ENCODE peak calls at places on chromosomes 11 and 22, in nine cellular contexts. B is nucleus accumbens; L is activated naive CD8-positive, alpha-beta T cell treated with anti-CD3 and anti-CD28 coated beads, Interleukin-2, amount 50 U/mL, for 16 hours; J is WTC11; V is HEK293T; Q is mucosa of gallbladder; H is stimulated activated CD8-positive, alpha-beta memory T cell treated with anti-CD3 and anti-CD28 coated beads, Interleukin-7, amount 100 ng/mL, for 1 hour; P is substantia nigra; D is NCI-H1930. W is an unnamed sample.

GRCh38 chr22:36258750-36259619 is 6.1 kb downstream of the APOL1 start:
- DNase-seq in P (no peak), V (no peak), Q (no peak), J (peak), H (no peak), L (no peak), D (no peak), B (no peak), W (no peak)

GRCh38 chr22:20885557-20886323 is 26.9 kb downstream of the SNAP29 start:
- DNase-seq in B (peak), H (no peak), Q (peak), V (peak), P (peak), D (peak), J (peak), L (no peak), W (peak)

GRCh38 chr22:47303161-47303890 is 540.9 kb downstream of the TBC1D22A start:
- DNase-seq in J (no peak), Q (no peak), B (no peak), L (no peak), P (no peak), V (no peak), D (no peak), H (no peak), W (no peak)

GRCh38 chr11:91921974-91922373 is 302.6 kb upstream of the FAT3 start:
- DNase-seq in V (no peak), B (no peak), L (no peak), D (no peak), Q (peak), J (no peak), P (no peak), H (no peak), W (no peak)

GRCh38 chr11:14029971-14030531 is 67.5 kb downstream of the SPON1 start:
- DNase-seq in P (no peak), L (no peak), D (no peak), B (no peak), V (no peak), Q (peak), J (no peak), H (no peak), W (no peak)

GRCh38 chr11:43214471-43214870 is 97.3 kb upstream of the API5 start:
- DNase-seq in D (no peak), B (no peak), J (no peak), H (no peak), L (no peak), P (no peak), V (no peak), Q (no peak), W (no peak)

GRCh38 chr22:43743131-43743530 is 69.0 kb downstream of the EFCAB6 start:
- DNase-seq in L (no peak), B (no peak), V (peak), D (no peak), P (no peak), H (no peak), Q (no peak), J (peak), W (no peak)

GRCh38 chr22:45562537-45563361 is 60.1 kb downstream of the FBLN1 start:
- DNase-seq in D (no peak), Q (no peak), L (no peak), V (no peak), H (no peak), B (no peak), J (no peak), P (no peak), W (no peak)

GRCh38 chr22:46377566-46378498 is 42.3 kb downstream of the TRMU start:
- DNase-seq in H (no peak), J (peak), V (no peak), L (no peak), P (no peak), B (no peak), Q (peak), D (no peak), W (no peak)

GRCh38 chr11:59560702-59561469 is 49.5 kb downstream of the OR4D9 start:
- DNase-seq in H (peak), V (peak), J (peak), B (peak), D (peak), P (peak), L (peak), Q (peak), W (no peak)

GRCh38 chr22:28029201-28029948 is 110.3 kb upstream of the PITPNB start:
- DNase-seq in Q (peak), H (no peak), D (peak), L (no peak), J (no peak), P (no peak), B (no peak), V (no peak), W (no peak)

GRCh38 chr22:38016182-38017078 is 32.1 kb upstream of the SOX10 start:
- DNase-seq in P (peak), J (no peak), L (no peak), Q (peak), V (no peak), B (peak), D (no peak), H (no peak), W (no peak)

GRCh38 chr11:1695548-1696108 is 1.4 kb upstream of the KRTAP5-6 start:
- DNase-seq in Q (no peak), V (no peak), D (no peak), B (no peak), L (no peak), H (no peak), J (no peak), P (no peak), W (no peak)

GRCh38 chr11:60915250-60915914 is 1.4 kb downstream of the TMEM109 start:
- DNase-seq in B (peak), J (peak), L (peak), D (no peak), H (peak), P (no peak), V (peak), Q (peak), W (peak)

GRCh38 chr22:25880524-25880923 is 138.5 kb downstream of the MYO18B start:
- DNase-seq in P (no peak), D (no peak), H (no peak), J (no peak), Q (no peak), B (no peak), V (no peak), L (no peak), W (no peak)

GRCh38 chr22:44584256-44584902 is 86.3 kb upstream of the RTL6 start:
- DNase-seq in D (no peak), Q (no peak), B (no peak), V (no peak), P (no peak), L (no peak), H (no peak), J (no peak), W (no peak)

GRCh38 chr22:30870451-30871345 is 97.9 kb downstream of the MORC2 start:
- DNase-seq in H (no peak), J (no peak), V (no peak), Q (no peak), B (no peak), P (no peak), D (no peak), L (no peak), W (no peak)

GRCh38 chr11:65013130-65013691 is 749 bp upstream of the ARL2 start:
- DNase-seq in J (peak), D (peak), B (no peak), H (peak), Q (peak), V (peak), L (peak), P (no peak), W (peak)

GRCh38 chr11:111837366-111837891 is 34.0 kb downstream of the ALG9 start:
- DNase-seq in P (no peak), Q (no peak), D (no peak), V (no peak), B (no peak), L (no peak), H (no peak), J (no peak), W (no peak)

GRCh38 chr22:36069368-36069767 is 40.7 kb upstream of the RBFOX2 start:
- DNase-seq in J (no peak), L (no peak), H (no peak), D (no peak), Q (no peak), P (no peak), V (no peak), B (no peak), W (no peak)

GRCh38 chr11:61480261-61480660 is 28.3 kb upstream of the LRRC10B start:
- DNase-seq in H (no peak), P (no peak), Q (no peak), L (no peak), J (no peak), D (no peak), V (no peak), B (no peak), W (no peak)

GRCh38 chr22:31776231-31776630 is 22.4 kb downstream of the DEPDC5 start:
- DNase-seq in B (no peak), Q (no peak), L (no peak), D (no peak), J (no peak), P (no peak), V (no peak), H (no peak), W (no peak)

GRCh38 chr22:22974795-22975580 is 87.4 kb downstream of the IGLL5 start:
- DNase-seq in P (no peak), J (no peak), D (no peak), Q (no peak), L (no peak), V (no peak), H (no peak), B (no peak), W (no peak)

GRCh38 chr22:31144223-31144622 is 3.9 kb upstream of the PLA2G3 start:
- DNase-seq in B (no peak), V (no peak), Q (no peak), P (no peak), J (no peak), H (no peak), L (no peak), D (no peak), W (no peak)

GRCh38 chr11:10481567-10482349 is 26.7 kb downstream of the AMPD3 start:
- DNase-seq in P (no peak), H (no peak), D (no peak), V (no peak), L (no peak), B (no peak), J (no peak), Q (no peak), W (no peak)

GRCh38 chr11:121741316-121741715 is 288.5 kb upstream of the SORL1-AS1 start:
- DNase-seq in B (no peak), D (no peak), J (no peak), H (no peak), V (no peak), P (no peak), Q (peak), L (no peak), W (no peak)

GRCh38 chr22:38738475-38739070 is 17.2 kb downstream of the SUN2 start:
- DNase-seq in H (no peak), P (no peak), D (no peak), J (no peak), V (no peak), L (no peak), B (no peak), Q (no peak), W (no peak)

GRCh38 chr11:17918049-17918605 is 94.7 kb downstream of the SERGEF start:
- DNase-seq in P (no peak), L (no peak), B (no peak), Q (no peak), V (no peak), H (no peak), D (no peak), J (no peak), W (no peak)

GRCh38 chr11:64251986-64252837 is 882 bp downstream of the PLCB3 start:
- DNase-seq in V (no peak), Q (no peak), J (peak), B (no peak), L (no peak), H (no peak), D (no peak), P (no peak), W (no peak)

GRCh38 chr11:13169709-13170108 is 107.9 kb upstream of the BMAL1 start:
- DNase-seq in B (no peak), H (no peak), J (no peak), Q (no peak), L (no peak), P (no peak), D (no peak), V (no peak), W (no peak)

GRCh38 chr11:47980907-47981621 is 705 bp downstream of the PTPRJ start:
- DNase-seq in V (peak), B (no peak), H (no peak), P (peak), D (no peak), Q (no peak), L (no peak), J (peak), W (no peak)

GRCh38 chr11:17736921-17737817 is 2.6 kb downstream of the KCNC1 start:
- DNase-seq in P (no peak), J (no peak), V (no peak), L (no peak), D (no peak), Q (no peak), B (no peak), H (no peak), W (no peak)

GRCh38 chr22:42757475-42757874 is 36.8 kb upstream of the A4GALT start:
- DNase-seq in L (no peak), Q (no peak), J (peak), V (no peak), H (no peak), P (no peak), D (no peak), B (no peak), W (no peak)

GRCh38 chr11:77345621-77346020 is 44.1 kb upstream of the GDPD4 start:
- DNase-seq in Q (no peak), L (no peak), J (no peak), V (no peak), H (no peak), B (no peak), P (no peak), D (no peak), W (no peak)

GRCh38 chr11:76201672-76202412 is 4.5 kb downstream of the WNT11 start:
- DNase-seq in P (no peak), V (no peak), Q (no peak), D (no peak), B (no peak), L (no peak), H (no peak), J (no peak), W (no peak)

GRCh38 chr11:10051868-10052586 is 242.0 kb downstream of the SBF2 start:
- DNase-seq in V (no peak), J (no peak), P (no peak), B (no peak), L (no peak), Q (no peak), H (no peak), D (no peak), W (no peak)

GRCh38 chr11:35235944-35236666 is 97.1 kb downstream of the CD44 start:
- DNase-seq in J (no peak), D (no peak), V (no peak), P (no peak), B (no peak), Q (peak), L (no peak), H (no peak), W (no peak)